ENCODE peak calls at places on chromosomes 11 and 22, in six cellular contexts. L is coronary artery, E is uterus, R is fibroblast of mammary gland, U is AG04450, P is PC-3. K is an unnamed sample.

GRCh38 chr11:91947215-91947614 is 277.4 kb upstream of the FAT3 start:
- DNase-seq in L (no peak), E (no peak), R (peak; percentile 79), U (no peak), P (peak; percentile 64), K (peak; percentile 26)

GRCh38 chr11:65439331-65440181 is 17.0 kb downstream of the NEAT1 start:
- DNase-seq in L (peak; percentile 57), E (peak; percentile 12), R (peak; percentile 56), U (no peak), P (peak; percentile 11), K (peak; percentile 49)

GRCh38 chr22:49236541-49237075 is 591.1 kb downstream of the BRD1 start:
- DNase-seq in L (peak; percentile 52), E (no peak), R (no peak), U (no peak), P (no peak), K (no peak)

GRCh38 chr11:120655589-120655988 is 144.0 kb downstream of the GRIK4 start:
- DNase-seq in L (no peak), E (no peak), R (no peak), U (no peak), P (no peak), K (no peak)

GRCh38 chr11:7994581-7995278 is 7.6 kb downstream of the EIF3F start:
- DNase-seq in L (no peak), E (no peak), R (no peak), U (no peak), P (no peak), K (no peak)

GRCh38 chr11:77196961-77197360 is 68.9 kb downstream of the MYO7A start:
- DNase-seq in L (no peak), E (no peak), R (no peak), U (no peak), P (no peak), K (no peak)

GRCh38 chr11:69286358-69287327 is 7.3 kb upstream of the MYEOV start:
- DNase-seq in L (no peak), E (no peak), R (no peak), U (no peak), P (no peak), K (no peak)

GRCh38 chr11:35529971-35530495 is 4.6 kb upstream of the PAMR1 start:
- DNase-seq in L (no peak), E (peak; percentile 77), R (peak; percentile 98), U (peak; percentile 92), P (peak; percentile 91), K (peak; percentile 94)

GRCh38 chr11:1782831-1783724 is 19.4 kb upstream of the CTSD start:
- DNase-seq in L (no peak), E (no peak), R (peak; percentile 62), U (no peak), P (peak; percentile 56), K (no peak)

GRCh38 chr11:102345923-102346322 is 1.1 kb upstream of the BIRC2 start:
- DNase-seq in L (no peak), E (no peak), R (peak; percentile 49), U (no peak), P (peak; percentile 85), K (peak; percentile 41)

GRCh38 chr11:131674051-131674755 is 303.8 kb downstream of the NTM start:
- DNase-seq in L (no peak), E (no peak), R (peak; percentile 73), U (peak; percentile 74), P (peak; percentile 79), K (peak; percentile 78)

GRCh38 chr11:108693852-108694251 is 29.0 kb downstream of the DDX10 start:
- DNase-seq in L (no peak), E (no peak), R (peak; percentile 86), U (no peak), P (peak; percentile 68), K (peak; percentile 56)

GRCh38 chr11:116059909-116060308 is 555.7 kb upstream of the CADM1 start:
- DNase-seq in L (no peak), E (no peak), R (no peak), U (no peak), P (no peak), K (no peak)

GRCh38 chr11:102572537-102573220 is 42.1 kb upstream of the MMP7 start:
- DNase-seq in L (no peak), E (no peak), R (peak; percentile 14), U (no peak), P (no peak), K (no peak)

GRCh38 chr11:23957309-23957708 is 539.5 kb upstream of the LUZP2 start:
- DNase-seq in L (no peak), E (no peak), R (no peak), U (no peak), P (no peak), K (peak; percentile 38)

GRCh38 chr11:2573240-2574042 is 126.4 kb downstream of the KCNQ1OT1 start:
- DNase-seq in L (no peak), E (peak; percentile 10), R (no peak), U (no peak), P (no peak), K (no peak)

GRCh38 chr22:30968015-30968923 is at the start of gene MORC2:
- DNase-seq in L (peak; percentile 84), E (peak; percentile 58), R (no peak), U (no peak), P (peak; percentile 24), K (peak; percentile 69)

GRCh38 chr11:39220501-39221230 is 2238.8 kb downstream of the LRRC4C start:
- DNase-seq in L (no peak), E (no peak), R (no peak), U (no peak), P (no peak), K (no peak)

DNA sequence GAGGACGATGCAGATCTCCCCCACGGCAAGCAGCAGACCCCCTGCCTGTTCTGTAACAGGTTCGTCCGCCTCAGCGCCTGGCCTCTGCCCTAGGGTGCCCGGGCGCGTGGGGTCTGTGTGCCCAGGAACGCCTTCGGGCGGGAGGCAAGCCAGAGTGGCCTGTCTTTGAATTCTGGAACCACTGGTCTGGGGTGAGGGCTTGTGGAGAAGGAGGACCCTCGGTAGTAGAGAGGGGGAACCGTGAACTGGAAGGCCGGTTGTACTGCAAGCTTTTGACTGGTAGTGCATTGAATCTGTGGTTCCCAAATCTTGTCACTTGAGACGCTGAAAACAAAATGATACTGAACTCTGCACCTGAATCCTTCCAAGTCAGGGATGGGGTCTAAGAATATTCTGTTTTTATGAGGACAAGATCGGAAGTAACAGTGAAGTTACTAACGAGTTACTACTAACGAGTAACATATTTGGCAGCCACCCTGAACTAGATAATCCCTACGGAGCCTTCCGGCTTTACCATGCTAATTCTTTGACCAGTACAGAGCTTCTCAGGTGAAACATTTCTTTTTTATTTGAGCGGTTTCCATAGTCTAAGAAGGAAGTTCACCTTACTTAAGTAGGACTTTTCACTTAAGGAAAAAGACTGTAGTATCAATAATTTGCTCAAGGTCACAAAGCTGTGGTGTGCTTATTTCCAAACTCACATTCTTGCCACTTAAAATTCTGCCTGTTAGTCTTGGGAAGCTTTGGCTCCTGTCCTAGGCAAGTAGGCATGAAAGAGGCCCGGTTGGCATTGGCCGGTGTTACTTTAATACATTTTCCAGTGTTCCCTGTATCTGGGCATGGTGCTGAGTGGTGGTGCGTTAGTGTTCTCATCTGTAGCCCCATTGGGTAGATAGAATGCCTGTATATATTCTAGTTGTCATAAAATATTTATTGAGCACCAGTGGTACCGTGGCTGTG is 860 bp downstream of the PRMT3 start:
- DNase-seq in L (no peak), E (no peak), R (peak; percentile 18), U (no peak), P (peak; percentile 23), K (peak; percentile 5)
- H3K4me3 ChIP-seq in L (peak overlapping the region; percentile 82), E (peak overlapping the region; percentile 92), R (peak overlapping the region; percentile 84), U (peak overlapping the region; percentile 95), P (peak overlapping the region; percentile 80), K (peak overlapping the region; percentile 77)

GRCh38 chr22:20566420-20567260 is 59.2 kb downstream of the MED15 start:
- DNase-seq in L (no peak), E (peak; percentile 72), R (peak; percentile 95), U (no peak), P (peak; percentile 87), K (peak; percentile 64)
- H3K4me3 ChIP-seq in L (no peak overlapping the region), E (no peak overlapping the region), R (no peak overlapping the region), U (no peak overlapping the region), P (peak overlapping the region; percentile 13), K (no peak overlapping the region)

DNA sequence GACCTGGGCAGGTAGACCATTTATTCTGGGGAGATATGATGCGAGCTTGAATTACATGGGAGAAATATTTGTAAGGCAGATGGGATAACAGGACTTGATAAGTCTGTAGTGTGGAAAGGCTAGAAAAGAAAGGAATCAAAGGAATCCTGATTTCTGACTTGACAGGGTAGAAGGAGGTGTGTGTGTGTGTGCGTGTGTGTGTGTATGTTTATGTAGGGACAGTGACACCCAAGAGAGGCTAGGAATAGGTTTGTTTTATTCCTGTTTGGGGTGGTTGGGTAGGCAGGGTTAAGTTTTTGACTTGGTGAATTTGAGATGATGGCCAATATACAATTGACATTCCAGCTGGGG is 390 bp upstream of the HTATIP2 start:
- DNase-seq in L (no peak), E (no peak), R (no peak), U (no peak), P (peak; percentile 5), K (no peak)
- H3K4me3 ChIP-seq in L (peak overlapping the region; percentile 99), E (peak overlapping the region; percentile 63), R (peak overlapping the region; percentile 51), U (peak overlapping the region; percentile 63), P (peak overlapping the region; percentile 67), K (peak overlapping the region; percentile 56)

GRCh38 chr11:117202386-117203068 is 3.4 kb downstream of the TAGLN start:
- DNase-seq in L (no peak), E (no peak), R (no peak), U (no peak), P (no peak), K (no peak)
- H3K4me3 ChIP-seq in L (peak overlapping the region; percentile 75), E (peak overlapping the region; percentile 95), R (no peak overlapping the region), U (peak overlapping the region; percentile 88), P (no peak overlapping the region), K (peak overlapping the region; percentile 67)

GRCh38 chr22:24077416-24077815 is 66.3 kb downstream of the CABIN1 start:
- DNase-seq in L (no peak), E (no peak), R (no peak), U (no peak), P (no peak), K (no peak)
- H3K4me3 ChIP-seq in L (no peak overlapping the region), E (no peak overlapping the region), R (no peak overlapping the region), U (no peak overlapping the region), P (no peak overlapping the region), K (no peak overlapping the region)

GRCh38 chr11:47589504-47590025 is 3.1 kb downstream of the FAM180B start:
- DNase-seq in L (no peak), E (no peak), R (no peak), U (no peak), P (no peak), K (no peak)

GRCh38 chr11:47589103-47589502 is 2.6 kb downstream of the FAM180B start:
- DNase-seq in L (no peak), E (no peak), R (no peak), U (no peak), P (no peak), K (no peak)

GRCh38 chr11:47591764-47592163 is 2.4 kb downstream of the C1QTNF4 start:
- DNase-seq in L (no peak), E (no peak), R (no peak), U (no peak), P (no peak), K (no peak)

GRCh38 chr11:47592276-47592675 is 1.9 kb downstream of the C1QTNF4 start:
- DNase-seq in L (no peak), E (no peak), R (no peak), U (no peak), P (no peak), K (no peak)

GRCh38 chr11:47590026-47590861 is 3.8 kb downstream of the FAM180B start:
- DNase-seq in L (no peak), E (peak; percentile 41), R (no peak), U (no peak), P (no peak), K (no peak)
- H3K4me3 ChIP-seq in L (peak overlapping the region; percentile 32), E (peak overlapping the region; percentile 34), R (no peak overlapping the region), U (peak overlapping the region; percentile 34), P (no peak overlapping the region), K (peak overlapping the region; percentile 11)

GRCh38 chr22:46052331-46052771 is 75.4 kb upstream of the WNT7B start:
- DNase-seq in L (peak; percentile 70), E (peak; percentile 50), R (no peak), U (no peak), P (no peak), K (no peak)
- H3K4me3 ChIP-seq in L (peak overlapping the region; percentile 95), E (peak overlapping the region; percentile 47), R (peak overlapping the region; percentile 53), U (no peak overlapping the region), P (peak overlapping the region; percentile 69), K (peak overlapping the region; percentile 60)